ENCODE peak calls at places on chromosomes 1 and 21, in four cellular contexts. One of them, this sample, is unnamed.

GRCh38 chr1:227901906-227902640 is 45.7 kb downstream of the WNT9A start:
- DNase-seq in omental fat pad: no peak
- DNase-seq in GDM1: no peak
- DNase-seq in naive B cell: no peak
- DNase-seq in this sample: no peak

GRCh38 chr21:41892726-41893125 is 13.6 kb upstream of the PRDM15 start:
- DNase-seq in naive B cell: no peak
- DNase-seq in GDM1: no peak
- DNase-seq in omental fat pad: no peak
- DNase-seq in this sample: no peak

GRCh38 chr1:232149302-232150201 is 480.4 kb downstream of the SIPA1L2 start:
- DNase-seq in naive B cell: no peak
- DNase-seq in omental fat pad: no peak
- DNase-seq in GDM1: no peak
- DNase-seq in this sample: no peak

GRCh38 chr1:150512846-150513245 is 2.7 kb upstream of the FALEC start:
- DNase-seq in omental fat pad: no peak
- DNase-seq in naive B cell: no peak
- DNase-seq in GDM1: no peak
- DNase-seq in this sample: no peak

GRCh38 chr1:167720965-167721616 is 691 bp upstream of the MPZL1 start:
- DNase-seq in omental fat pad: no peak
- DNase-seq in naive B cell: peak; percentile 53
- DNase-seq in GDM1: no peak
- DNase-seq in this sample: peak; percentile 43

GRCh38 chr1:177873238-177873637 is 96.6 kb downstream of the SEC16B start:
- DNase-seq in GDM1: no peak
- DNase-seq in naive B cell: no peak
- DNase-seq in omental fat pad: no peak
- DNase-seq in this sample: no peak

GRCh38 chr1:220841293-220841692 is 38.0 kb upstream of the HLX start:
- DNase-seq in naive B cell: no peak
- DNase-seq in GDM1: no peak
- DNase-seq in omental fat pad: no peak
- DNase-seq in this sample: no peak

GRCh38 chr1:172473302-172473701 is 29.4 kb upstream of the PIGC start:
- DNase-seq in GDM1: peak; percentile 63
- DNase-seq in omental fat pad: no peak
- DNase-seq in naive B cell: no peak
- DNase-seq in this sample: no peak

GRCh38 chr1:23825762-23826522 is 713 bp upstream of the HMGCL start:
- DNase-seq in GDM1: no peak
- DNase-seq in omental fat pad: no peak
- DNase-seq in naive B cell: no peak
- DNase-seq in this sample: no peak

GRCh38 chr1:21308330-21308729 is 18.1 kb upstream of the ECE1 start:
- DNase-seq in GDM1: no peak
- DNase-seq in omental fat pad: no peak
- DNase-seq in naive B cell: no peak
- DNase-seq in this sample: no peak

GRCh38 chr1:64598100-64598571 is 128.2 kb downstream of the CACHD1 start:
- DNase-seq in GDM1: no peak
- DNase-seq in omental fat pad: no peak
- DNase-seq in naive B cell: no peak
- DNase-seq in this sample: no peak

GRCh38 chr1:23768733-23769132 is 9.5 kb upstream of the PITHD1 start:
- DNase-seq in GDM1: no peak
- DNase-seq in omental fat pad: no peak
- DNase-seq in naive B cell: no peak
- DNase-seq in this sample: no peak

GRCh38 chr1:167198518-167199133 is 22.1 kb upstream of the POU2F1 start:
- DNase-seq in omental fat pad: no peak
- DNase-seq in GDM1: no peak
- DNase-seq in naive B cell: no peak
- DNase-seq in this sample: no peak

This sample was measured in lower leg skin.